ENCODE peak calls at places on chromosomes 6 and 20, in six cellular contexts. B, R, N, E, A and S are unnamed samples.

GRCh38 chr20:56566621-56567020 is 33.6 kb downstream of the FAM209B start:
- DNase-seq in B (no peak), E (peak), N (no peak), A (peak), R (no peak), S (no peak)

GRCh38 chr6:52503853-52504777 is 72.7 kb downstream of the TRAM2 start:
- DNase-seq in R (peak), N (no peak), A (peak), B (peak), E (peak), S (peak)

GRCh38 chr6:143694560-143694959 is 16.8 kb downstream of the PHACTR2 start:
- DNase-seq in E (peak), R (no peak), A (no peak), B (no peak), N (no peak), S (no peak)

GRCh38 chr6:137832110-137832509 is 34.9 kb upstream of the TNFAIP3 start:
- DNase-seq in B (peak), R (no peak), N (no peak), E (peak), A (peak), S (no peak)

GRCh38 chr6:130967502-130968469 is 95.3 kb downstream of the EPB41L2 start:
- DNase-seq in N (no peak), A (no peak), E (no peak), B (no peak), R (no peak), S (no peak)

GRCh38 chr20:10090588-10091166 is 55.9 kb downstream of the ANKEF1 start:
- DNase-seq in N (peak), E (peak), A (peak), B (peak), R (no peak), S (no peak)

GRCh38 chr20:48720256-48721020 is 107.4 kb downstream of the PREX1 start:
- DNase-seq in A (no peak), B (no peak), N (no peak), E (no peak), R (no peak), S (no peak)

GRCh38 chr6:28721372-28721771 is 195.7 kb downstream of the GPX5 start:
- DNase-seq in R (no peak), A (no peak), B (no peak), N (no peak), E (no peak), S (no peak)

GRCh38 chr6:24666097-24666615 is 543 bp downstream of the TDP2 start:
- DNase-seq in N (peak), R (peak), B (peak), A (no peak), E (peak), S (no peak)